ENCODE peak calls at places on chromosomes 3 and 15, in five cellular contexts. One of them, this sample, is unnamed.

GRCh38 chr3:164451083-164451910 is 627.0 kb downstream of the SI start:
- DNase-seq in transverse colon: no peak
- DNase-seq in activated CD4-positive, alpha-beta T cell treated with anti-CD3 and anti-CD28 coated beads for 24 hours: no peak
- DNase-seq in activated CD8-positive, alpha-beta memory T cell treated with anti-CD3 and anti-CD28 coated beads for 4 hours: no peak
- DNase-seq in progenitor cell of endocrine pancreas: no peak
- DNase-seq in this sample: no peak

GRCh38 chr15:71758716-71759115 is 51.6 kb upstream of the NR2E3 start:
- DNase-seq in transverse colon: no peak
- DNase-seq in activated CD4-positive, alpha-beta T cell treated with anti-CD3 and anti-CD28 coated beads for 24 hours: no peak
- DNase-seq in activated CD8-positive, alpha-beta memory T cell treated with anti-CD3 and anti-CD28 coated beads for 4 hours: no peak
- DNase-seq in progenitor cell of endocrine pancreas: no peak
- DNase-seq in this sample: no peak

GRCh38 chr3:27311400-27311799 is 57.8 kb downstream of the NEK10 start:
- DNase-seq in transverse colon: no peak
- DNase-seq in activated CD4-positive, alpha-beta T cell treated with anti-CD3 and anti-CD28 coated beads for 24 hours: no peak
- DNase-seq in activated CD8-positive, alpha-beta memory T cell treated with anti-CD3 and anti-CD28 coated beads for 4 hours: no peak
- DNase-seq in progenitor cell of endocrine pancreas: no peak
- DNase-seq in this sample: no peak

GRCh38 chr3:16477054-16477453 is 36.4 kb downstream of the RFTN1 start:
- DNase-seq in transverse colon: no peak
- DNase-seq in activated CD4-positive, alpha-beta T cell treated with anti-CD3 and anti-CD28 coated beads for 24 hours: no peak
- DNase-seq in activated CD8-positive, alpha-beta memory T cell treated with anti-CD3 and anti-CD28 coated beads for 4 hours: no peak
- DNase-seq in progenitor cell of endocrine pancreas: no peak
- DNase-seq in this sample: no peak

GRCh38 chr3:69542265-69543079 is 156.6 kb upstream of the FRMD4B start:
- DNase-seq in transverse colon: no peak
- DNase-seq in activated CD4-positive, alpha-beta T cell treated with anti-CD3 and anti-CD28 coated beads for 24 hours: no peak
- DNase-seq in activated CD8-positive, alpha-beta memory T cell treated with anti-CD3 and anti-CD28 coated beads for 4 hours: no peak
- DNase-seq in progenitor cell of endocrine pancreas: peak
- DNase-seq in this sample: no peak

GRCh38 chr3:120498947-120499346 is 48.2 kb upstream of the FSTL1 start:
- DNase-seq in transverse colon: no peak
- DNase-seq in activated CD4-positive, alpha-beta T cell treated with anti-CD3 and anti-CD28 coated beads for 24 hours: no peak
- DNase-seq in activated CD8-positive, alpha-beta memory T cell treated with anti-CD3 and anti-CD28 coated beads for 4 hours: no peak
- DNase-seq in progenitor cell of endocrine pancreas: no peak
- DNase-seq in this sample: no peak

GRCh38 chr3:72133329-72134011 is 348.5 kb upstream of the PROK2 start:
- DNase-seq in transverse colon: no peak
- DNase-seq in activated CD4-positive, alpha-beta T cell treated with anti-CD3 and anti-CD28 coated beads for 24 hours: no peak
- DNase-seq in activated CD8-positive, alpha-beta memory T cell treated with anti-CD3 and anti-CD28 coated beads for 4 hours: no peak
- DNase-seq in progenitor cell of endocrine pancreas: no peak
- DNase-seq in this sample: no peak

GRCh38 chr3:42688016-42688415 is 2.7 kb downstream of the KLHL40 start:
- DNase-seq in transverse colon: no peak
- DNase-seq in activated CD4-positive, alpha-beta T cell treated with anti-CD3 and anti-CD28 coated beads for 24 hours: no peak
- DNase-seq in activated CD8-positive, alpha-beta memory T cell treated with anti-CD3 and anti-CD28 coated beads for 4 hours: no peak
- DNase-seq in progenitor cell of endocrine pancreas: no peak
- DNase-seq in this sample: no peak

GRCh38 chr3:33063651-33064051 is 33.3 kb downstream of the GLB1 start:
- DNase-seq in transverse colon: no peak
- DNase-seq in activated CD4-positive, alpha-beta T cell treated with anti-CD3 and anti-CD28 coated beads for 24 hours: peak
- DNase-seq in activated CD8-positive, alpha-beta memory T cell treated with anti-CD3 and anti-CD28 coated beads for 4 hours: peak
- DNase-seq in progenitor cell of endocrine pancreas: no peak
- DNase-seq in this sample: no peak

GRCh38 chr3:29181872-29182271 is 99.0 kb upstream of the RBMS3 start:
- DNase-seq in transverse colon: no peak
- DNase-seq in activated CD4-positive, alpha-beta T cell treated with anti-CD3 and anti-CD28 coated beads for 24 hours: no peak
- DNase-seq in activated CD8-positive, alpha-beta memory T cell treated with anti-CD3 and anti-CD28 coated beads for 4 hours: no peak
- DNase-seq in progenitor cell of endocrine pancreas: no peak
- DNase-seq in this sample: no peak

GRCh38 chr15:99618941-99619411 is 53.2 kb downstream of the MEF2A start:
- DNase-seq in transverse colon: no peak
- DNase-seq in activated CD4-positive, alpha-beta T cell treated with anti-CD3 and anti-CD28 coated beads for 24 hours: no peak
- DNase-seq in activated CD8-positive, alpha-beta memory T cell treated with anti-CD3 and anti-CD28 coated beads for 4 hours: no peak
- DNase-seq in progenitor cell of endocrine pancreas: no peak
- DNase-seq in this sample: no peak

GRCh38 chr3:53202331-53203015 is 41.5 kb downstream of the PRKCD start:
- DNase-seq in transverse colon: no peak
- DNase-seq in activated CD4-positive, alpha-beta T cell treated with anti-CD3 and anti-CD28 coated beads for 24 hours: no peak
- DNase-seq in activated CD8-positive, alpha-beta memory T cell treated with anti-CD3 and anti-CD28 coated beads for 4 hours: no peak
- DNase-seq in progenitor cell of endocrine pancreas: no peak
- DNase-seq in this sample: no peak

GRCh38 chr15:45429974-45430792 is 51.8 kb upstream of the GATM start:
- DNase-seq in transverse colon: peak
- DNase-seq in activated CD4-positive, alpha-beta T cell treated with anti-CD3 and anti-CD28 coated beads for 24 hours: peak
- DNase-seq in activated CD8-positive, alpha-beta memory T cell treated with anti-CD3 and anti-CD28 coated beads for 4 hours: peak
- DNase-seq in progenitor cell of endocrine pancreas: peak
- DNase-seq in this sample: no peak

GRCh38 chr3:143658869-143659268 is 189.4 kb downstream of the SLC9A9 start:
- DNase-seq in transverse colon: no peak
- DNase-seq in activated CD4-positive, alpha-beta T cell treated with anti-CD3 and anti-CD28 coated beads for 24 hours: no peak
- DNase-seq in activated CD8-positive, alpha-beta memory T cell treated with anti-CD3 and anti-CD28 coated beads for 4 hours: no peak
- DNase-seq in progenitor cell of endocrine pancreas: no peak
- DNase-seq in this sample: no peak

GRCh38 chr3:55066406-55067128 is 138.7 kb upstream of the LRTM1 start:
- DNase-seq in transverse colon: no peak
- DNase-seq in activated CD4-positive, alpha-beta T cell treated with anti-CD3 and anti-CD28 coated beads for 24 hours: no peak
- DNase-seq in activated CD8-positive, alpha-beta memory T cell treated with anti-CD3 and anti-CD28 coated beads for 4 hours: no peak
- DNase-seq in progenitor cell of endocrine pancreas: no peak
- DNase-seq in this sample: no peak

GRCh38 chr15:59741274-59741906 is 52.3 kb upstream of the BNIP2 start:
- DNase-seq in transverse colon: no peak
- DNase-seq in activated CD4-positive, alpha-beta T cell treated with anti-CD3 and anti-CD28 coated beads for 24 hours: no peak
- DNase-seq in activated CD8-positive, alpha-beta memory T cell treated with anti-CD3 and anti-CD28 coated beads for 4 hours: no peak
- DNase-seq in progenitor cell of endocrine pancreas: no peak
- DNase-seq in this sample: no peak

This sample was measured in NCI-H1048.